ENCODE peak calls at places on chromosomes 5 and 9, in four cellular contexts. O is nucleus accumbens; B is T-helper 2 cell treated with Interferon-gamma antibody and Interleukin-4, amounts not matched to agents 5 μg/mL and 100 μg/mL, for 36 hours; I is neuronal stem cell. P is an unnamed sample.
A peak's percentile ranks its signal among the peaks of the same experiment; 100 is the strongest.

GRCh38 chr5:179409806-179410205 is 64.5 kb upstream of the ADAMTS2 start:
- DNase-seq in O (no peak), B (no peak), I (no peak), P (no peak)

GRCh38 chr9:71876106-71876505 is 34.9 kb downstream of the ABHD17B start:
- DNase-seq in O (no peak), B (no peak), I (no peak), P (no peak)

GRCh38 chr5:56449071-56449470 is 215.9 kb upstream of the ANKRD55 start:
- DNase-seq in O (no peak), B (no peak), I (no peak), P (no peak)

GRCh38 chr9:34994429-34995287 is 5.1 kb downstream of the DNAJB5 start:
- DNase-seq in O (peak; percentile 53), B (no peak), I (no peak), P (no peak)

GRCh38 chr9:88326936-88327335 is 61.3 kb upstream of the SPIN1 start:
- DNase-seq in O (no peak), B (no peak), I (no peak), P (no peak)

GRCh38 chr5:115666023-115666422 is 40.2 kb upstream of the TMED7 start:
- DNase-seq in O (no peak), B (no peak), I (no peak), P (no peak)

GRCh38 chr5:80182802-80183645 is 72.8 kb downstream of the SERINC5 start:
- DNase-seq in O (no peak), B (no peak), I (no peak), P (no peak)

GRCh38 chr5:82106207-82106606 is 134.4 kb downstream of the ATG10 start:
- DNase-seq in O (no peak), B (no peak), I (no peak), P (no peak)

GRCh38 chr5:153404747-153405146 is 85.7 kb upstream of the GRIA1 start:
- DNase-seq in O (no peak), B (no peak), I (peak; percentile 12), P (no peak)

GRCh38 chr5:109643951-109644350 is 45.8 kb upstream of the MAN2A1 start:
- DNase-seq in O (no peak), B (no peak), I (no peak), P (no peak)

GRCh38 chr9:104429147-104429546 is 74.9 kb upstream of the OR13F1 start:
- DNase-seq in O (no peak), B (no peak), I (no peak), P (no peak)

GRCh38 chr9:136847065-136847826 is 2.0 kb upstream of the PHPT1 start:
- DNase-seq in O (no peak), B (peak; percentile 31), I (peak; percentile 70), P (no peak)

GRCh38 chr5:57193757-57194413 is 20.0 kb downstream of the GPBP1 start:
- DNase-seq in O (no peak), B (no peak), I (no peak), P (no peak)

GRCh38 chr9:95780751-95781150 is 94.7 kb upstream of the ERCC6L2 start:
- DNase-seq in O (no peak), B (no peak), I (no peak), P (no peak)

P was measured in GF-D8.